ENCODE peak calls at places on chromosomes 3 and 15, in four cellular contexts. One of them, this sample, is unnamed.

GRCh38 chr3:115836944-115837343 is 213.6 kb downstream of the GAP43 start:
- DNase-seq in HepG2: no peak
- DNase-seq in K562: peak
- DNase-seq in GM12878: no peak
- DNase-seq in this sample: peak

GRCh38 chr15:69794643-69795461 is 302.9 kb downstream of the TLE3 start:
- DNase-seq in GM12878: no peak
- DNase-seq in K562: no peak
- DNase-seq in HepG2: no peak
- DNase-seq in this sample: no peak

GRCh38 chr3:167885277-167885676 is 149.8 kb downstream of the SERPINI1 start:
- DNase-seq in GM12878: no peak
- DNase-seq in HepG2: no peak
- DNase-seq in K562: no peak
- DNase-seq in this sample: no peak

GRCh38 chr15:41150279-41150678 is 34.2 kb upstream of the INO80 start:
- DNase-seq in K562: no peak
- DNase-seq in GM12878: no peak
- DNase-seq in HepG2: no peak
- DNase-seq in this sample: no peak

GRCh38 chr15:58222698-58223097 is 84.5 kb downstream of the AQP9 start:
- DNase-seq in GM12878: no peak
- DNase-seq in K562: no peak
- DNase-seq in HepG2: no peak
- DNase-seq in this sample: no peak

GRCh38 chr3:71232175-71232679 is 351.3 kb downstream of the FOXP1 start:
- DNase-seq in GM12878: no peak
- DNase-seq in K562: no peak
- DNase-seq in HepG2: no peak
- DNase-seq in this sample: no peak

GRCh38 chr3:56323986-56324420 is 144.3 kb downstream of the ERC2 start:
- DNase-seq in HepG2: no peak
- DNase-seq in GM12878: no peak
- DNase-seq in K562: peak
- DNase-seq in this sample: no peak

GRCh38 chr3:107969994-107970896 is 120.6 kb downstream of the CD47 start:
- DNase-seq in K562: no peak
- DNase-seq in HepG2: peak
- DNase-seq in GM12878: no peak
- DNase-seq in this sample: no peak

GRCh38 chr3:43177092-43177491 is 71.2 kb upstream of the POMGNT2 start:
- DNase-seq in GM12878: no peak
- DNase-seq in HepG2: no peak
- DNase-seq in K562: no peak
- DNase-seq in this sample: no peak

GRCh38 chr3:116038968-116039950 is 406.0 kb downstream of the LSAMP start:
- DNase-seq in K562: peak
- DNase-seq in HepG2: no peak
- DNase-seq in GM12878: no peak
- DNase-seq in this sample: no peak

GRCh38 chr3:105354429-105354828 is 12.3 kb upstream of the ALCAM start:
- DNase-seq in GM12878: no peak
- DNase-seq in K562: no peak
- DNase-seq in HepG2: no peak
- DNase-seq in this sample: no peak

GRCh38 chr15:36936652-36937051 is 163.7 kb downstream of the MEIS2 start:
- DNase-seq in K562: no peak
- DNase-seq in HepG2: no peak
- DNase-seq in GM12878: no peak
- DNase-seq in this sample: no peak

GRCh38 chr3:25182794-25183193 is 245.3 kb upstream of the RARB start:
- DNase-seq in GM12878: no peak
- DNase-seq in K562: no peak
- DNase-seq in HepG2: no peak
- DNase-seq in this sample: no peak

GRCh38 chr3:4864503-4864902 is 114.7 kb upstream of the BHLHE40 start:
- DNase-seq in HepG2: no peak
- DNase-seq in GM12878: no peak
- DNase-seq in K562: no peak
- DNase-seq in this sample: no peak

GRCh38 chr3:126245811-126246727 is 65.7 kb upstream of the ALDH1L1 start:
- DNase-seq in K562: peak
- DNase-seq in HepG2: peak
- DNase-seq in GM12878: no peak
- DNase-seq in this sample: peak
- TF ChIP-seq TARDBP in K562: no peak
- TF ChIP-seq TARDBP in HepG2: no peak
- TF ChIP-seq TARDBP in GM12878: no peak
- TF ChIP-seq TARDBP in this sample: no peak

GRCh38 chr3:54846085-54846484 is 81.8 kb downstream of the LRTM1 start:
- DNase-seq in HepG2: no peak
- DNase-seq in K562: no peak
- DNase-seq in GM12878: no peak
- DNase-seq in this sample: no peak
- TF ChIP-seq FOXK2 in HepG2: no peak
- TF ChIP-seq FOXK2 in K562: no peak
- TF ChIP-seq FOXK2 in GM12878: no peak
- TF ChIP-seq FOXK2 in this sample: no peak

DNA sequence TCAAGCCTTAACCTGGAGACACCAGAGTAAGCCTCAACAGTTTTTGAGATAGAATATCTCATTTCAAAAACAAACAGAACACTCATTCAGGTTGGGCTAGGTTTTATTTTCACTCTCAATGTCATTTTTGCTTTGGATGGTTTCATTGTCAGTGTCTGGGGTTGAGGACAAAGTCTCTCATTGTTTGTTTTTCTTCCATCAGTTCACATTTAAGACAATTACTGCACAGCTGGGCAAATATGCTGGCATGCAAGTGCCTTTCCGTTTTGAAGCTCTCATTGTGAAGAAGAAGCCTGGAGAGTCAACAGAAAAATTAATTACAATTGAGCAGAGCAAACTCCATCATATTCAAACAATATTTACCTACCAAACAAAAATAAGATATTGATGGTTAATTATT is 1050.0 kb downstream of the TBL1XR1 start:
- DNase-seq in HepG2: peak
- DNase-seq in K562: no peak
- DNase-seq in GM12878: no peak
- DNase-seq in this sample: no peak
- TF ChIP-seq TARDBP in HepG2: no peak
- TF ChIP-seq TARDBP in K562: no peak
- TF ChIP-seq TARDBP in GM12878: no peak
- TF ChIP-seq TARDBP in this sample: no peak

DNA sequence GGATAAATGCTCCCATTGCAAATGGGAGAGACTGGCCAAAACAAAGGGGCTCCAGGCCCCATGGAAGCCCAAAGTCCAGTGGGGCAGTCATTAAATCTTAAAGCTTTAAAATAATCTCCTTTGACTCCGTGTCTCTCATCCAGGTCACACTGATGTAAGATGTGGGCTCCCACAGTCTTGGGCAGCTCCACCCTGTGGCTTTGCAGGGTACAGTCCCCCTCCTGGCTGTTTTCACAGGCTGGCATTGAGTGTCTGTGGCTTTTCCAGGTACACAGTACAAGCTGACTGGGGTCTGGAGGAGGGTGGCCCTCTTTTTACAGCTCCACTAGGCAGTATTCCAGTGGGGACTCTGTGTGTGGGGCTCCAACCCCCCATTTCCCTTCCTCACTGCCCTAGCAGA is 45.9 kb downstream of the NIPA2 start:
- DNase-seq in HepG2: peak
- DNase-seq in K562: no peak
- DNase-seq in GM12878: no peak
- DNase-seq in this sample: no peak
- TF ChIP-seq FOXK2 in HepG2: no peak
- TF ChIP-seq FOXK2 in K562: no peak
- TF ChIP-seq FOXK2 in GM12878: no peak
- TF ChIP-seq FOXK2 in this sample: no peak

GRCh38 chr15:57134877-57135276 is 216.4 kb downstream of the TCF12 start:
- DNase-seq in GM12878: no peak
- DNase-seq in HepG2: no peak
- DNase-seq in K562: no peak
- DNase-seq in this sample: no peak

GRCh38 chr15:57130956-57131355 is 212.5 kb downstream of the TCF12 start:
- DNase-seq in HepG2: no peak
- DNase-seq in K562: no peak
- DNase-seq in GM12878: no peak
- DNase-seq in this sample: no peak

GRCh38 chr15:57129064-57129463 is 210.6 kb downstream of the TCF12 start:
- DNase-seq in K562: no peak
- DNase-seq in GM12878: no peak
- DNase-seq in HepG2: no peak
- DNase-seq in this sample: no peak

GRCh38 chr15:57135800-57136199 is 217.4 kb downstream of the TCF12 start:
- DNase-seq in HepG2: no peak
- DNase-seq in K562: no peak
- DNase-seq in GM12878: no peak
- DNase-seq in this sample: no peak

DNA sequence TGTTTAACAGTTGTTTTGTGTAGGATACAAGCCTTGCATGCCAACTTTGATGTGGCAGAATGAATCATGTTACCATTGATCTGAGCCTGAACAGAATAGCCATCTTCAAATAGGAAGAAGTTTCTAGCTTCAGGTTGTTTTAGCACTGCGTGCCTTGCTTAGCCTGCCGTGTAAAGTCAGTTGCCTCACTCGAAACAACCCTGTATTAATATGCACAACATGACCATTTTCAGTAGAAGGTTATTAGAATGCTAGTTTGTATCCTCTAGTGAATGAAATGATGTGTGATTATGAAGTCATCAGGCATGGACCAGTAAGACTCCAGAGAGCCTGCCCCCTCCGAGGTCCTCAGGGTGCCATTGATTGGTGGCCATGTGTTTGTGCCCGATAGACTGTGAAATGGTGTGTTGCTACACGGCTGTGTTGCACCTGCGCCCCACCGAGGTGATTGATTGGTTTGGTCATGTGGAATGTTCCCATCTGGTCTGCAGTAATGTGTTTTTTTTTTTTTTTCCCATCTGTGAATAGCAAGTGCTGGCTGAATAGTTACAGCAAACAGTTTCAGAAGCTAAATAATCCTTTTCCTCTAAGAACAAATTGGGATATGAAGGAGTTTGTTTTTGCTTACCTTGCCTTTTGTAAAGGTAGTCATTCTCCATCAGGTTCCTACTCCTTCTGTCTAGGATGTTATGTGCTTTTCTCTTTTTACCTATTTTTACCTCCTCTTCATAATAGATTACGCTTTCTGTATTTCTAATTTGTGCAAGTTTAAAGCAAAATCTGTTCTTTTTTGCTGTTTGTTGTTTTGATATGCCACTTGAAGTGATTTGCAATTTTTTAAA is 214.9 kb downstream of the TCF12 start:
- DNase-seq in GM12878: no peak
- DNase-seq in HepG2: no peak
- DNase-seq in K562: no peak
- DNase-seq in this sample: no peak
- TF ChIP-seq TARDBP in GM12878: no peak
- TF ChIP-seq TARDBP in HepG2: no peak
- TF ChIP-seq TARDBP in K562: no peak
- TF ChIP-seq TARDBP in this sample: no peak

DNA sequence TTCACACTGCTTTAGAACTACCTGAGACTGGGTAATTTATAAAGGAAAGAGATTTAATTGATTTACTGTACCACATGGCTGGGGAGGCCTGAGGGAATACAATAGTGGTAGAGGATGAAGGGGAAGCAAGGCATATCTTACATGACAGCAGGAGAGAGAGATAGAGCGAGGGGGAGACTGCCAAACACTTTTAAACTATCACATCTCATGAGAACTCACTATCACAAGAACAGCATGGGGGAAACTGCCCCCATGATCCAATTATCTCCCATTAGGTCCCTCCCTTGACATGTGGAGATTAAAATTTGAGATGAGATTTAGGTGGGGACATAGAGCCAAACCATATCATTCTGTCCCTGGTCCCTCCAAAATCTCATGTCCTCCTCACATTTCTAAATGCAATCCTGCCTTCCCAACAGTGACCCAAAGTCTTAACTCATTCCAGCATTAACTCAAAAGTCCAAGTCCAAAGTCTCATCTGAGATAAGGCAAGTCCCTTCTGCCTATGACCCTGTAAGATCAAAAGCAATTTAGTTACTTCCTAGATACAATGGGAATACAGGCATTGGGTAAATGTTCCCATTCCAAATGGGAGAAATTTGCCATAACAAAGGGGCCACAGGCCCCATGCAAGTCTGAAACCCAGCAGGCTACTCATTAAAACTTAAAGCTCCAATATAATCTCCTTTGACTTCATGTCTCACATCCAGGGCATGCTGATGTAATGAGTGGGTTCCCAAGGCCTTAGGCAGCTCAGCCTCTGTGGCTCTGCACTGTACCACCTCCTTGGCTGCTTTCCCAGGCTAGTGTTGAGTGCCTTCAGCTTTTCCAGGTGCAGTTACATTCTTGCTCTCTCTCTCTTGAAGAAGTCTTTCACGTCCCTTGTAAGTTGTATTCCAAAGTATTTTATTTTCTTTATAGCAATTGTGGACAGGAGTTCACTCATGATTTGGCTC is 481.7 kb upstream of the TGFBR2 start:
- DNase-seq in HepG2: no peak
- DNase-seq in GM12878: no peak
- DNase-seq in K562: no peak
- DNase-seq in this sample: no peak
- TF ChIP-seq FOXK2 in HepG2: no peak
- TF ChIP-seq FOXK2 in GM12878: no peak
- TF ChIP-seq FOXK2 in K562: no peak
- TF ChIP-seq FOXK2 in this sample: no peak

GRCh38 chr15:26129852-26130251 is 266.7 kb upstream of the ATP10A start:
- DNase-seq in K562: no peak
- DNase-seq in HepG2: no peak
- DNase-seq in GM12878: no peak
- DNase-seq in this sample: no peak

GRCh38 chr15:26132786-26133185 is 269.7 kb upstream of the ATP10A start:
- DNase-seq in HepG2: no peak
- DNase-seq in K562: no peak
- DNase-seq in GM12878: no peak
- DNase-seq in this sample: no peak

GRCh38 chr15:26134152-26134551 is 271.0 kb upstream of the ATP10A start:
- DNase-seq in K562: no peak
- DNase-seq in GM12878: no peak
- DNase-seq in HepG2: no peak
- DNase-seq in this sample: no peak

DNA sequence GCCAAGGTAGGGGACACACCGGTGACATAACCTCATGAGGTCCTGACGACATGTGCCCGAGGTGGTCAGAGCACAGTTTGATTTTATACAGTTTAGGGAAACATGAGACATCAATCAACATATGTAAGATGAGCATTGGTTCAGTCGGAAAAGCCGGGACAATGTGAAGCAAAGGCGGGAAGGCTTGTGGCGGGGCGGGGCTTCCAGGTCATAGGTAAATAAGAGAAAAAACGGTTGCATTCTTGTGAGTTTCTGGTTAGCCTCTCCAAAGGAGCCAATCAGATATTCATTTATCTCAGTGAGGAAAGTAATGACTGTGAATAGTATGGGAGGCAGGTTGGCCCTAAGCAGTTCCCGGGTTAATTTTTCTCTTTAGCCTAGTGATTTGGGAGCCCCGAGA is 271.7 kb upstream of the ATP10A start:
- DNase-seq in HepG2: no peak
- DNase-seq in GM12878: no peak
- DNase-seq in K562: no peak
- DNase-seq in this sample: no peak
- TF ChIP-seq TARDBP in HepG2: no peak
- TF ChIP-seq TARDBP in GM12878: no peak
- TF ChIP-seq TARDBP in K562: no peak
- TF ChIP-seq TARDBP in this sample: no peak

GRCh38 chr15:75578948-75579908 is at the start of gene PTPN9:
- DNase-seq in GM12878: no peak
- DNase-seq in HepG2: peak
- DNase-seq in K562: peak
- DNase-seq in this sample: peak
- TF ChIP-seq FOXK2 in GM12878: no peak
- TF ChIP-seq FOXK2 in HepG2: no peak
- TF ChIP-seq FOXK2 in K562: no peak
- TF ChIP-seq FOXK2 in this sample: no peak

This sample was measured in HEK293T.